ENCODE peak calls at places on chromosomes 16 and 17, in four cellular contexts. T is ascending aorta; P is HuH-7; D is stimulated activated CD4-positive, alpha-beta T cell treated with anti-CD3 and anti-CD28 coated beads, Interleukin-15, amount 100 ng/mL, for 24 hours. L is an unnamed sample.
A peak's percentile ranks its signal among the peaks of the same experiment; 100 is the strongest.

GRCh38 chr16:17365211-17365541 is 105.6 kb downstream of the XYLT1 start:
- DNase-seq in T (no peak), P (no peak), D (no peak), L (no peak)

GRCh38 chr17:80859004-80859941 is 132.4 kb upstream of the CHMP6 start:
- DNase-seq in T (peak; percentile 77), P (no peak), D (no peak), L (peak; percentile 86)

GRCh38 chr16:9090101-9090959 is 1.1 kb upstream of the HAPSTR1 start:
- DNase-seq in T (peak; percentile 75), P (no peak), D (peak; percentile 70), L (peak; percentile 46)

GRCh38 chr16:90028985-90029384 is 9.7 kb upstream of the DBNDD1 start:
- DNase-seq in T (no peak), P (no peak), D (no peak), L (no peak)

GRCh38 chr17:61411944-61412859 is 12.6 kb downstream of the TBX2 start:
- DNase-seq in T (peak; percentile 91), P (peak; percentile 91), D (peak; percentile 78), L (peak; percentile 92)

GRCh38 chr17:77923776-77924513 is 34.6 kb upstream of the TNRC6C start:
- DNase-seq in T (no peak), P (no peak), D (no peak), L (peak; percentile 19)

GRCh38 chr16:15966420-15967222 is 17.2 kb downstream of the ABCC1 start:
- DNase-seq in T (no peak), P (no peak), D (no peak), L (no peak)

GRCh38 chr17:8887834-8888703 is 20.6 kb upstream of the PIK3R6 start:
- DNase-seq in T (no peak), P (peak; percentile 74), D (no peak), L (no peak)

GRCh38 chr17:9443811-9444210 is 131.8 kb downstream of the STX8 start:
- DNase-seq in T (no peak), P (no peak), D (no peak), L (no peak)

GRCh38 chr17:62804822-62805221 is 3.3 kb downstream of the MARCHF10 start:
- DNase-seq in T (no peak), P (no peak), D (no peak), L (no peak)

GRCh38 chr16:89132194-89133005 is 38.7 kb downstream of the ACSF3 start:
- DNase-seq in T (no peak), P (no peak), D (no peak), L (peak; percentile 60)

GRCh38 chr16:82011199-82011641 is at the start of gene SDR42E1:
- DNase-seq in T (no peak), P (no peak), D (peak; percentile 76), L (no peak)

GRCh38 chr17:34420254-34420766 is 57.3 kb upstream of the CCL1 start:
- DNase-seq in T (peak; percentile 81), P (peak; percentile 67), D (peak; percentile 70), L (no peak)

GRCh38 chr17:51135956-51136355 is 15.3 kb upstream of the SPAG9 start:
- DNase-seq in T (no peak), P (no peak), D (no peak), L (no peak)

GRCh38 chr17:77501101-77501566 is 360.4 kb downstream of the SEC14L1 start:
- DNase-seq in T (peak; percentile 8), P (peak; percentile 84), D (peak; percentile 58), L (peak; percentile 61)

GRCh38 chr17:79212150-79213087 is 137.8 kb downstream of the ENGASE start:
- DNase-seq in T (no peak), P (no peak), D (no peak), L (no peak)

GRCh38 chr16:86343111-86343642 is 167.2 kb upstream of the FOXF1 start:
- DNase-seq in T (peak; percentile 84), P (no peak), D (no peak), L (peak; percentile 65)